ENCODE peak calls at places on chromosomes 2 and 18, in five cellular contexts. Y is neuronal stem cell, L is IMR-90, A is H1, Z is H9. V is an unnamed sample.

GRCh38 chr2:43402452-43402937 is 176.1 kb upstream of the ZFP36L2 start:
- DNase-seq in Y (no peak), L (peak; percentile 41), A (no peak), Z (no peak), V (no peak)

GRCh38 chr2:162007447-162008040 is 66.5 kb downstream of the DPP4 start:
- DNase-seq in Y (no peak), L (peak; percentile 16), A (no peak), Z (no peak), V (no peak)

GRCh38 chr18:36314098-36314497 is 16.6 kb downstream of the FHOD3 start:
- DNase-seq in Y (no peak), L (peak; percentile 55), A (no peak), Z (peak; percentile 5), V (no peak)

GRCh38 chr2:18898271-18898670 is 308.9 kb upstream of the NT5C1B start:
- DNase-seq in Y (no peak), L (no peak), A (no peak), Z (no peak), V (no peak)

GRCh38 chr2:183935005-183935404 is 663.3 kb upstream of the ZNF804A start:
- DNase-seq in Y (no peak), L (no peak), A (no peak), Z (no peak), V (no peak)

GRCh38 chr2:53515435-53516332 is 251.9 kb upstream of the CHAC2 start:
- DNase-seq in Y (no peak), L (peak; percentile 20), A (no peak), Z (peak; percentile 48), V (peak; percentile 14)

GRCh38 chr2:43059183-43059897 is 167.1 kb downstream of the ZFP36L2 start:
- DNase-seq in Y (no peak), L (peak; percentile 98), A (no peak), Z (no peak), V (no peak)

GRCh38 chr2:29206941-29207340 is 91.7 kb downstream of the CLIP4 start:
- DNase-seq in Y (no peak), L (no peak), A (no peak), Z (no peak), V (no peak)

GRCh38 chr2:176085861-176086771 is 2.4 kb upstream of the EVX2 start:
- DNase-seq in Y (no peak), L (peak; percentile 34), A (no peak), Z (peak; percentile 74), V (no peak)

GRCh38 chr18:79382681-79383387 is 12.9 kb upstream of the NFATC1 start:
- DNase-seq in Y (no peak), L (no peak), A (no peak), Z (peak; percentile 22), V (no peak)

GRCh38 chr2:143177081-143177786 is 48.0 kb downstream of the ARHGAP15 start:
- DNase-seq in Y (no peak), L (no peak), A (no peak), Z (no peak), V (no peak)

GRCh38 chr2:165787334-165787733 is 6.7 kb downstream of the GALNT3 start:
- DNase-seq in Y (no peak), L (peak; percentile 41), A (no peak), Z (no peak), V (no peak)

GRCh38 chr2:134919360-134920210 is 963 bp downstream of the CCNT2 start:
- DNase-seq in Y (no peak), L (peak; percentile 12), A (no peak), Z (no peak), V (peak; percentile 57)

GRCh38 chr2:168613510-168613909 is 157.4 kb downstream of the CERS6 start:
- DNase-seq in Y (no peak), L (no peak), A (no peak), Z (no peak), V (no peak)

GRCh38 chr2:68755071-68755470 is 20.5 kb downstream of the ARHGAP25 start:
- DNase-seq in Y (no peak), L (peak; percentile 58), A (no peak), Z (no peak), V (no peak)

GRCh38 chr2:215439980-215440512 is 4.2 kb upstream of the FN1 start:
- DNase-seq in Y (no peak), L (no peak), A (no peak), Z (no peak), V (peak; percentile 92)

GRCh38 chr2:215441560-215442391 is 5.9 kb upstream of the FN1 start:
- DNase-seq in Y (no peak), L (no peak), A (no peak), Z (no peak), V (peak; percentile 83)

GRCh38 chr2:215437614-215438013 is 1.7 kb upstream of the FN1 start:
- DNase-seq in Y (no peak), L (no peak), A (no peak), Z (no peak), V (no peak)

GRCh38 chr2:215436705-215437570 is 1.1 kb upstream of the FN1 start:
- DNase-seq in Y (no peak), L (no peak), A (no peak), Z (peak; percentile 48), V (no peak)

GRCh38 chr2:215439404-215439803 is 3.5 kb upstream of the FN1 start:
- DNase-seq in Y (no peak), L (no peak), A (no peak), Z (no peak), V (peak; percentile 33)
- H3K9ac ChIP-seq in Y (no peak overlapping the region), L (no peak overlapping the region), A (no peak overlapping the region), Z (no peak overlapping the region), V (no peak overlapping the region)

GRCh38 chr2:9231291-9232165 is 24.9 kb downstream of the ASAP2 start:
- DNase-seq in Y (no peak), L (no peak), A (no peak), Z (no peak), V (peak; percentile 89)
- H2BK120ac ChIP-seq in Y (no peak overlapping the region), L (peak overlapping the region; percentile 80), A (no peak overlapping the region), Z (no peak overlapping the region), V (no peak overlapping the region)

DNA sequence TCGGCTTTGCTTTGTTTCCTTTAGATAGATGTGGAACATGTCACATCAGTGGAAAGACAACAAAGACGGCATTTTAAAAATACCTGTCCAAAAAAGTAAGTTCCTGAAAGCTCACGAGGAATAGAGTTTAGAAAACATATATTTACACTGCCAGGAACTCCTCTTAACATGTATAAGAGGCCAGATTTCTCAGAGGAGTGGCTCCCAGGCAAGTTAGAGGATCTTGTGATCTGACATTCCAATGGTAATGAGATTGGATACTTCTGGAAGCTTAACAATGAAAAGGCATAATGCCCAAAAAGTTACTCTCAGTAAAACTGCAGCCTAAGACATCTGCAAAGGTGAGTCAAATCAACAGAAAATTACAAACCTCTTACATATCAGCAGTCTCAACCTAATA is 77.1 kb downstream of the CYRIA start:
- DNase-seq in Y (no peak), L (no peak), A (no peak), Z (no peak), V (no peak)
- H3K9ac ChIP-seq in Y (no peak overlapping the region), L (no peak overlapping the region), A (no peak overlapping the region), Z (no peak overlapping the region), V (no peak overlapping the region)

GRCh38 chr2:113245276-113245711 is 33.4 kb downstream of the PAX8 start:
- DNase-seq in Y (no peak), L (no peak), A (no peak), Z (no peak), V (no peak)

GRCh38 chr2:113240150-113240914 is 38.4 kb downstream of the PAX8 start:
- DNase-seq in Y (no peak), L (peak; percentile 97), A (no peak), Z (no peak), V (peak; percentile 62)

GRCh38 chr2:113242318-113242717 is 36.4 kb downstream of the PAX8 start:
- DNase-seq in Y (no peak), L (no peak), A (no peak), Z (no peak), V (no peak)

GRCh38 chr2:113237604-113238003 is 41.1 kb downstream of the PAX8 start:
- DNase-seq in Y (no peak), L (no peak), A (no peak), Z (no peak), V (peak; percentile 35)

GRCh38 chr2:113240915-113241911 is 37.5 kb downstream of the PAX8 start:
- DNase-seq in Y (no peak), L (peak; percentile 99), A (peak; percentile 13), Z (no peak), V (peak; percentile 98)
- H2BK120ac ChIP-seq in Y (no peak overlapping the region), L (peak overlapping the region; percentile 90), A (no peak overlapping the region), Z (no peak overlapping the region), V (peak overlapping the region; percentile 57)

DNA sequence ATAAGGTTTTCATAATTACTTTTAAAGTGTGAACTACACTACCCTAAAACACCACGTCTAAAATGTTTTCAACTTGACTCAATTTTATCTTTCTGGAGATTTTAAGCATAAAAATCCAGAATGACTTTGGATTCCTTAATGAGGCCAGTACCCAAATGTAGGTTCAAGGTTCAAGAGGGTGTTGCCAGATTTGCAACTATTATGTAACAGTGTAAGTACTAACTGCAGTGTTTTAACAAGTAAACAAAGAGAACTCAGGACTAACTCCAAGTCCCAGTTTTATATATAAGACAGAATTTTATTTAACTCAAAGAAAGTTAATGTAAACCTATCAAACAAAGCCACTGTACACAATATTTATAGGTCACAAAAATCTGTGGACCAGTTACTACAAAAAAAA is 5.7 kb downstream of the HIBCH start:
- DNase-seq in Y (no peak), L (no peak), A (no peak), Z (no peak), V (no peak)
- H3K9ac ChIP-seq in Y (no peak overlapping the region), L (no peak overlapping the region), A (no peak overlapping the region), Z (no peak overlapping the region), V (no peak overlapping the region)

GRCh38 chr2:286774-287392 is 1.0 kb downstream of the ALKAL2 start:
- DNase-seq in Y (no peak), L (no peak), A (no peak), Z (peak; percentile 40), V (no peak)

GRCh38 chr2:285990-286389 is 1.9 kb downstream of the ALKAL2 start:
- DNase-seq in Y (no peak), L (no peak), A (no peak), Z (no peak), V (no peak)

GRCh38 chr2:288743-289361 is 961 bp upstream of the ALKAL2 start:
- DNase-seq in Y (no peak), L (no peak), A (no peak), Z (peak; percentile 46), V (no peak)

GRCh38 chr2:288002-288742 is at the start of gene ALKAL2:
- DNase-seq in Y (no peak), L (no peak), A (no peak), Z (peak; percentile 33), V (no peak)

GRCh38 chr2:287471-287885 is 413 bp downstream of the ALKAL2 start:
- DNase-seq in Y (no peak), L (peak; percentile 29), A (no peak), Z (peak; percentile 63), V (no peak)
- H2BK120ac ChIP-seq in Y (no peak overlapping the region), L (no peak overlapping the region), A (no peak overlapping the region), Z (no peak overlapping the region), V (no peak overlapping the region)

DNA sequence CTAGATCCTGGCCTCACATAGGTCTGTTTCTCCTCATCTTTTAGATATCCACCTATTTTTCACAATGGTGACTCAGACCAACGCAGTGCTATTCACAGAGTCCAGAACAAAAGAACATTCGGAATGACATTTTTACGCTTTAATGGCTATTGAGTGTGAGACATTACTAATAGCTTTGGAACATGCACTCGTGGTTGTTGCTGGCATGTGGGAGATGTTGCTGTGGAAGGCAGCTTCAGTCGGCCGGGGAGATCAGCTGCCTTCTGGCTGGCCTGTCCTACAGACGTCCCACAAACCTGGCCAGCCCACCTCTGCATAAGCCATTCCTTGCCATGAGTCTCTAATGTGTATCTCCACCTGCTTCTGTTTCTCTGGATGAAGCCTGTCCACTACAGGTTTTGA is 3.4 kb downstream of the MBP start:
- DNase-seq in Y (no peak), L (peak; percentile 68), A (no peak), Z (no peak), V (no peak)
- H3K9ac ChIP-seq in Y (no peak overlapping the region), L (no peak overlapping the region), A (no peak overlapping the region), Z (no peak overlapping the region), V (no peak overlapping the region)

GRCh38 chr2:37390777-37391176 is 46.3 kb downstream of the QPCT start:
- DNase-seq in Y (no peak), L (no peak), A (no peak), Z (no peak), V (no peak)
- H2BK120ac ChIP-seq in Y (no peak overlapping the region), L (peak overlapping the region; percentile 84), A (no peak overlapping the region), Z (no peak overlapping the region), V (no peak overlapping the region)

V was measured in trophoblast cell.